ENCODE peak calls at places on chromosome 4, in nine cellular contexts. K is CD8-positive, alpha-beta memory T cell; H is NCI-H1092; F is immature natural killer cell; D is AG04450; Y is sciatic nerve; E is kidney tubule cell; V is Calu3; Q is stomach. G is an unnamed sample.

GRCh38 chr4:87251104-87251503 is 30.7 kb upstream of the KLHL8 start:
- DNase-seq in Y (peak), V (no peak), E (no peak), H (no peak), Q (peak), F (no peak), K (no peak), D (no peak), G (no peak)

GRCh38 chr4:74480267-74480666 is 35.3 kb downstream of the AREG start:
- DNase-seq in Q (no peak), D (no peak), V (no peak), Y (no peak), H (no peak), K (no peak), F (no peak), E (no peak), G (no peak)

GRCh38 chr4:723706-724105 is 18.1 kb downstream of the PCGF3 start:
- DNase-seq in E (no peak), H (no peak), Y (no peak), V (no peak), F (no peak), K (no peak), D (no peak), Q (no peak), G (no peak)

GRCh38 chr4:82560853-82561744 is 689 bp downstream of the TMEM150C start:
- DNase-seq in V (peak), H (peak), Q (no peak), E (peak), D (no peak), K (no peak), Y (no peak), F (no peak), G (no peak)

GRCh38 chr4:120922390-120923200 is at the start of gene PRDM5:
- DNase-seq in F (no peak), D (no peak), K (no peak), Y (peak), H (no peak), V (peak), Q (peak), E (peak), G (peak)

GRCh38 chr4:127936974-127937373 is 28.0 kb downstream of the MFSD8 start:
- DNase-seq in V (no peak), E (peak), D (no peak), Q (no peak), Y (no peak), K (no peak), H (no peak), F (no peak), G (no peak)

GRCh38 chr4:184267206-184267608 is 49.5 kb upstream of the ENPP6 start:
- DNase-seq in D (no peak), E (no peak), Q (no peak), V (no peak), Y (no peak), K (no peak), H (no peak), F (no peak), G (no peak)

GRCh38 chr4:53361451-53361850 is 4.4 kb downstream of the SCFD2 start:
- DNase-seq in V (no peak), D (no peak), K (no peak), H (no peak), Y (no peak), Q (no peak), F (no peak), E (no peak), G (no peak)

GRCh38 chr4:19623866-19624265 is 627.8 kb upstream of the SLIT2 start:
- DNase-seq in H (no peak), K (no peak), E (no peak), Q (no peak), D (no peak), V (no peak), F (no peak), Y (no peak), G (no peak)

GRCh38 chr4:12270546-12270945 is 841.9 kb upstream of the HS3ST1 start:
- DNase-seq in E (no peak), V (no peak), D (no peak), Q (no peak), Y (no peak), K (no peak), H (no peak), F (no peak), G (no peak)

GRCh38 chr4:173878701-173879100 is 348.7 kb upstream of the HAND2 start:
- DNase-seq in H (no peak), F (no peak), D (peak), E (no peak), V (no peak), Q (no peak), Y (no peak), K (no peak), G (peak)

GRCh38 chr4:153594208-153594607 is 89.9 kb upstream of the TLR2 start:
- DNase-seq in F (no peak), Q (no peak), E (no peak), V (no peak), D (peak), H (no peak), K (no peak), Y (no peak), G (no peak)

GRCh38 chr4:57425610-57426009 is 315.4 kb upstream of the IGFBP7 start:
- DNase-seq in E (peak), D (no peak), V (no peak), Y (no peak), H (no peak), F (no peak), K (no peak), Q (no peak), G (no peak)

GRCh38 chr4:174314770-174315169 is 31.1 kb downstream of the CEP44 start:
- DNase-seq in Q (no peak), V (no peak), K (no peak), H (no peak), E (peak), F (no peak), Y (no peak), D (no peak), G (no peak)

GRCh38 chr4:6591305-6591704 is 16.3 kb downstream of the MAN2B2 start:
- DNase-seq in F (no peak), V (no peak), K (no peak), Q (no peak), E (no peak), D (no peak), H (no peak), Y (no peak), G (no peak)

GRCh38 chr4:111808174-111808573 is 337.1 kb upstream of the FAM241A start:
- DNase-seq in V (no peak), Y (no peak), F (no peak), H (no peak), K (no peak), E (no peak), D (no peak), Q (no peak), G (no peak)

GRCh38 chr4:835148-836002 is 9.4 kb upstream of the CPLX1 start:
- DNase-seq in Y (no peak), Q (peak), K (peak), V (peak), F (no peak), E (no peak), H (peak), D (no peak), G (no peak)

GRCh38 chr4:26273308-26273980 is 47.4 kb upstream of the RBPJ start:
- DNase-seq in V (no peak), D (no peak), F (no peak), Q (no peak), K (no peak), Y (no peak), H (no peak), E (no peak), G (no peak)

GRCh38 chr4:152719856-152720556 is 40.2 kb upstream of the TMEM154 start:
- DNase-seq in V (no peak), F (no peak), D (no peak), Q (no peak), E (no peak), Y (no peak), K (no peak), H (peak), G (no peak)

GRCh38 chr4:23324291-23324690 is 565.6 kb downstream of the PPARGC1A start:
- DNase-seq in F (no peak), D (no peak), H (no peak), V (no peak), Q (no peak), E (peak), K (no peak), Y (no peak), G (no peak)

GRCh38 chr4:18954538-18954937 is 933.0 kb upstream of the LCORL start:
- DNase-seq in Q (no peak), V (no peak), F (no peak), D (no peak), Y (no peak), H (no peak), K (no peak), E (peak), G (no peak)

GRCh38 chr4:99846891-99847290 is 30.3 kb downstream of the DAPP1 start:
- DNase-seq in H (no peak), K (no peak), F (no peak), D (no peak), E (no peak), V (no peak), Q (no peak), Y (no peak), G (no peak)

GRCh38 chr4:145420595-145421214 is 60.9 kb upstream of the SMAD1 start:
- DNase-seq in V (no peak), F (no peak), E (no peak), Q (no peak), H (no peak), K (no peak), D (no peak), Y (no peak), G (no peak)

GRCh38 chr4:100981447-100982204 is 365.7 kb downstream of the PPP3CA start:
- DNase-seq in Q (no peak), Y (no peak), V (no peak), H (no peak), K (no peak), E (no peak), D (no peak), F (peak), G (no peak)

GRCh38 chr4:183760326-183760725 is 101.2 kb downstream of the TRAPPC11 start:
- DNase-seq in Y (no peak), F (no peak), H (no peak), D (no peak), K (no peak), Q (no peak), V (no peak), E (no peak), G (no peak)

GRCh38 chr4:99856166-99856565 is 38.1 kb downstream of the LAMTOR3 start:
- DNase-seq in D (no peak), E (peak), Q (no peak), F (no peak), K (no peak), Y (no peak), V (no peak), H (no peak), G (no peak)

GRCh38 chr4:185685804-185686203 is 126.2 kb downstream of the SORBS2 start:
- DNase-seq in E (no peak), K (no peak), F (no peak), Y (no peak), Q (no peak), H (no peak), V (no peak), D (no peak), G (no peak)

GRCh38 chr4:61200991-61201526 is 933 bp downstream of the ADGRL3 start:
- DNase-seq in Y (no peak), K (no peak), H (peak), D (no peak), Q (no peak), F (no peak), E (peak), V (peak), G (no peak)

GRCh38 chr4:1793496-1793840 is 375 bp downstream of the FGFR3 start:
- DNase-seq in V (peak), Q (peak), D (no peak), F (no peak), H (no peak), E (peak), K (no peak), Y (no peak), G (no peak)

GRCh38 chr4:185344743-185345538 is 50.8 kb downstream of the LRP2BP start:
- DNase-seq in E (no peak), Y (no peak), H (no peak), F (no peak), Q (no peak), V (no peak), K (no peak), D (no peak), G (no peak)

GRCh38 chr4:61273237-61273636 is 73.1 kb downstream of the ADGRL3 start:
- DNase-seq in F (no peak), V (no peak), D (no peak), E (no peak), Q (no peak), H (no peak), K (no peak), Y (no peak), G (no peak)

GRCh38 chr4:38943355-38943754 is 75.7 kb downstream of the FAM114A1 start:
- DNase-seq in D (peak), Q (peak), E (no peak), K (no peak), F (no peak), Y (no peak), V (no peak), H (peak), G (no peak)

GRCh38 chr4:45275862-45276261 is 549.5 kb upstream of the GNPDA2 start:
- DNase-seq in V (no peak), F (no peak), K (no peak), H (no peak), E (no peak), Q (no peak), Y (no peak), D (no peak), G (peak)

GRCh38 chr4:86586160-86586572 is 7.9 kb upstream of the PTPN13 start:
- DNase-seq in Q (no peak), H (no peak), D (no peak), Y (no peak), E (peak), K (no peak), V (no peak), F (no peak), G (no peak)

GRCh38 chr4:142959156-142959555 is 113.1 kb upstream of the INPP4B start:
- DNase-seq in V (no peak), H (no peak), K (no peak), D (no peak), F (no peak), Y (no peak), Q (no peak), E (no peak), G (no peak)

GRCh38 chr4:2592572-2592971 is 56.1 kb downstream of the FAM193A start:
- DNase-seq in K (no peak), Y (no peak), H (no peak), V (no peak), F (no peak), D (no peak), E (no peak), Q (no peak), G (no peak)